ENCODE peak calls at places on chromosomes 12 and 14, in six cellular contexts. One of them, this sample, is unnamed.

GRCh38 chr14:102902523-102903247 is 19.8 kb upstream of the AMN start:
- DNase-seq in foreskin fibroblast: no peak
- DNase-seq in AG04450: no peak
- DNase-seq in psoas muscle: no peak
- DNase-seq in fibroblast of lung: no peak
- DNase-seq in AG10803: no peak
- DNase-seq in this sample: no peak

GRCh38 chr14:38866461-38866860 is 236.6 kb downstream of the SEC23A start:
- DNase-seq in foreskin fibroblast: no peak
- DNase-seq in fibroblast of lung: no peak
- DNase-seq in AG10803: no peak
- DNase-seq in AG04450: no peak
- DNase-seq in psoas muscle: no peak
- DNase-seq in this sample: no peak

GRCh38 chr12:131671871-131672270 is 39.0 kb upstream of the SFSWAP start:
- DNase-seq in fibroblast of lung: no peak
- DNase-seq in psoas muscle: no peak
- DNase-seq in AG10803: no peak
- DNase-seq in foreskin fibroblast: no peak
- DNase-seq in AG04450: no peak
- DNase-seq in this sample: no peak

GRCh38 chr14:74239848-74240793 is 872 bp downstream of the VSX2 start:
- DNase-seq in foreskin fibroblast: peak; percentile 33
- DNase-seq in fibroblast of lung: no peak
- DNase-seq in AG04450: no peak
- DNase-seq in AG10803: no peak
- DNase-seq in psoas muscle: no peak
- DNase-seq in this sample: no peak

GRCh38 chr12:32444895-32445294 is 45.5 kb downstream of the FGD4 start:
- DNase-seq in AG04450: no peak
- DNase-seq in foreskin fibroblast: peak; percentile 88
- DNase-seq in psoas muscle: no peak
- DNase-seq in AG10803: peak; percentile 47
- DNase-seq in fibroblast of lung: peak; percentile 91
- DNase-seq in this sample: peak; percentile 70

GRCh38 chr12:21980544-21980943 is 39.3 kb upstream of the ABCC9 start:
- DNase-seq in AG10803: no peak
- DNase-seq in psoas muscle: no peak
- DNase-seq in AG04450: no peak
- DNase-seq in foreskin fibroblast: no peak
- DNase-seq in fibroblast of lung: no peak
- DNase-seq in this sample: no peak

GRCh38 chr12:30514666-30515065 is 181.0 kb downstream of the IPO8 start:
- DNase-seq in fibroblast of lung: no peak
- DNase-seq in foreskin fibroblast: no peak
- DNase-seq in AG10803: no peak
- DNase-seq in psoas muscle: no peak
- DNase-seq in AG04450: no peak
- DNase-seq in this sample: no peak

GRCh38 chr12:57240926-57241555 is 9.9 kb downstream of the STAC3 start:
- DNase-seq in AG04450: no peak
- DNase-seq in psoas muscle: peak; percentile 71
- DNase-seq in foreskin fibroblast: peak; percentile 61
- DNase-seq in fibroblast of lung: no peak
- DNase-seq in AG10803: no peak
- DNase-seq in this sample: no peak

GRCh38 chr12:12880537-12880936 is 10.8 kb upstream of the GPRC5A start:
- DNase-seq in AG10803: no peak
- DNase-seq in AG04450: no peak
- DNase-seq in fibroblast of lung: no peak
- DNase-seq in foreskin fibroblast: no peak
- DNase-seq in psoas muscle: no peak
- DNase-seq in this sample: no peak

GRCh38 chr12:14247166-14247565 is 118.3 kb upstream of the ATF7IP start:
- DNase-seq in psoas muscle: no peak
- DNase-seq in AG04450: no peak
- DNase-seq in fibroblast of lung: no peak
- DNase-seq in AG10803: no peak
- DNase-seq in foreskin fibroblast: no peak
- DNase-seq in this sample: no peak

GRCh38 chr12:4997939-4998338 is 45.7 kb upstream of the KCNA5 start:
- DNase-seq in fibroblast of lung: peak; percentile 94
- DNase-seq in psoas muscle: peak; percentile 85
- DNase-seq in foreskin fibroblast: peak; percentile 92
- DNase-seq in AG04450: peak; percentile 39
- DNase-seq in AG10803: peak; percentile 92
- DNase-seq in this sample: peak; percentile 22

GRCh38 chr14:31439554-31439953 is 17.8 kb downstream of the DTD2 start:
- DNase-seq in foreskin fibroblast: no peak
- DNase-seq in AG10803: peak; percentile 63
- DNase-seq in fibroblast of lung: peak; percentile 55
- DNase-seq in psoas muscle: no peak
- DNase-seq in AG04450: no peak
- DNase-seq in this sample: no peak

GRCh38 chr12:83821967-83822366 is 1090.6 kb downstream of the SLC6A15 start:
- DNase-seq in psoas muscle: no peak
- DNase-seq in AG04450: no peak
- DNase-seq in fibroblast of lung: no peak
- DNase-seq in foreskin fibroblast: no peak
- DNase-seq in AG10803: peak; percentile 22
- DNase-seq in this sample: no peak

GRCh38 chr14:61064210-61064609 is 83.2 kb downstream of the SLC38A6 start:
- DNase-seq in AG04450: no peak
- DNase-seq in foreskin fibroblast: no peak
- DNase-seq in psoas muscle: no peak
- DNase-seq in AG10803: no peak
- DNase-seq in fibroblast of lung: no peak
- DNase-seq in this sample: no peak

GRCh38 chr14:76863724-76864407 is 37.7 kb downstream of the LRRC74A start:
- DNase-seq in foreskin fibroblast: no peak
- DNase-seq in AG10803: no peak
- DNase-seq in fibroblast of lung: no peak
- DNase-seq in psoas muscle: peak; percentile 74
- DNase-seq in AG04450: no peak
- DNase-seq in this sample: no peak

GRCh38 chr12:108955225-108955835 is 65.5 kb downstream of the SVOP start:
- DNase-seq in foreskin fibroblast: no peak
- DNase-seq in AG04450: no peak
- DNase-seq in fibroblast of lung: peak; percentile 46
- DNase-seq in AG10803: peak; percentile 31
- DNase-seq in psoas muscle: peak; percentile 53
- DNase-seq in this sample: no peak

GRCh38 chr14:64879635-64880381 is at the start of gene SPTB:
- DNase-seq in fibroblast of lung: no peak
- DNase-seq in foreskin fibroblast: peak; percentile 11
- DNase-seq in AG10803: no peak
- DNase-seq in AG04450: no peak
- DNase-seq in psoas muscle: peak; percentile 89
- DNase-seq in this sample: no peak

GRCh38 chr12:1812650-1813302 is 7.6 kb upstream of the LRTM2 start:
- DNase-seq in AG10803: peak; percentile 28
- DNase-seq in psoas muscle: peak; percentile 56
- DNase-seq in AG04450: no peak
- DNase-seq in fibroblast of lung: peak; percentile 45
- DNase-seq in foreskin fibroblast: peak; percentile 38
- DNase-seq in this sample: no peak

GRCh38 chr12:52604859-52605258 is 3.6 kb upstream of the KRT72 start:
- DNase-seq in foreskin fibroblast: no peak
- DNase-seq in AG10803: no peak
- DNase-seq in psoas muscle: no peak
- DNase-seq in AG04450: no peak
- DNase-seq in fibroblast of lung: no peak
- DNase-seq in this sample: no peak

GRCh38 chr14:100900837-100901390 is 2.6 kb downstream of the RTL1 start:
- DNase-seq in AG04450: no peak
- DNase-seq in AG10803: no peak
- DNase-seq in foreskin fibroblast: no peak
- DNase-seq in psoas muscle: no peak
- DNase-seq in fibroblast of lung: peak; percentile 18
- DNase-seq in this sample: no peak
- H3K4me3 ChIP-seq in AG04450: no peak overlapping the region
- H3K4me3 ChIP-seq in AG10803: no peak overlapping the region
- H3K4me3 ChIP-seq in foreskin fibroblast: no peak overlapping the region
- H3K4me3 ChIP-seq in psoas muscle: no peak overlapping the region
- H3K4me3 ChIP-seq in fibroblast of lung: no peak overlapping the region
- H3K4me3 ChIP-seq in this sample: no peak overlapping the region

GRCh38 chr12:104656383-104656782 is 199.6 kb downstream of the CHST11 start:
- DNase-seq in psoas muscle: no peak
- DNase-seq in AG10803: no peak
- DNase-seq in foreskin fibroblast: no peak
- DNase-seq in fibroblast of lung: no peak
- DNase-seq in AG04450: no peak
- DNase-seq in this sample: no peak

GRCh38 chr12:104652910-104653309 is 196.2 kb downstream of the CHST11 start:
- DNase-seq in fibroblast of lung: no peak
- DNase-seq in AG04450: no peak
- DNase-seq in foreskin fibroblast: no peak
- DNase-seq in AG10803: no peak
- DNase-seq in psoas muscle: no peak
- DNase-seq in this sample: no peak

GRCh38 chr12:104651812-104652211 is 195.1 kb downstream of the CHST11 start:
- DNase-seq in fibroblast of lung: no peak
- DNase-seq in AG04450: no peak
- DNase-seq in psoas muscle: no peak
- DNase-seq in AG10803: no peak
- DNase-seq in foreskin fibroblast: no peak
- DNase-seq in this sample: no peak

GRCh38 chr12:104655059-104655609 is 198.4 kb downstream of the CHST11 start:
- DNase-seq in fibroblast of lung: no peak
- DNase-seq in foreskin fibroblast: no peak
- DNase-seq in AG04450: no peak
- DNase-seq in AG10803: no peak
- DNase-seq in psoas muscle: no peak
- DNase-seq in this sample: no peak

GRCh38 chr12:104653730-104654328 is 197.1 kb downstream of the CHST11 start:
- DNase-seq in fibroblast of lung: no peak
- DNase-seq in psoas muscle: no peak
- DNase-seq in AG10803: no peak
- DNase-seq in foreskin fibroblast: no peak
- DNase-seq in AG04450: no peak
- DNase-seq in this sample: no peak
- TF ChIP-seq CTCF in fibroblast of lung: no peak
- TF ChIP-seq CTCF in psoas muscle: peak; percentile 17
- TF ChIP-seq CTCF in AG10803: peak; percentile 14
- TF ChIP-seq CTCF in foreskin fibroblast: no peak
- TF ChIP-seq CTCF in AG04450: peak; percentile 40
- TF ChIP-seq CTCF in this sample: peak; percentile 40

GRCh38 chr12:55704824-55705780 is 2.6 kb downstream of the ITGA7 start:
- DNase-seq in AG04450: no peak
- DNase-seq in psoas muscle: peak; percentile 80
- DNase-seq in foreskin fibroblast: no peak
- DNase-seq in AG10803: no peak
- DNase-seq in fibroblast of lung: no peak
- DNase-seq in this sample: no peak

GRCh38 chr12:55702861-55703260 is 4.8 kb downstream of the ITGA7 start:
- DNase-seq in fibroblast of lung: no peak
- DNase-seq in AG04450: no peak
- DNase-seq in foreskin fibroblast: no peak
- DNase-seq in AG10803: no peak
- DNase-seq in psoas muscle: peak; percentile 59
- DNase-seq in this sample: no peak

GRCh38 chr12:55705802-55706402 is 1.8 kb downstream of the ITGA7 start:
- DNase-seq in AG10803: no peak
- DNase-seq in fibroblast of lung: no peak
- DNase-seq in foreskin fibroblast: no peak
- DNase-seq in psoas muscle: peak; percentile 87
- DNase-seq in AG04450: no peak
- DNase-seq in this sample: no peak

GRCh38 chr12:55703976-55704761 is 3.5 kb downstream of the ITGA7 start:
- DNase-seq in foreskin fibroblast: no peak
- DNase-seq in psoas muscle: peak; percentile 93
- DNase-seq in fibroblast of lung: peak; percentile 59
- DNase-seq in AG10803: no peak
- DNase-seq in AG04450: no peak
- DNase-seq in this sample: no peak

DNA sequence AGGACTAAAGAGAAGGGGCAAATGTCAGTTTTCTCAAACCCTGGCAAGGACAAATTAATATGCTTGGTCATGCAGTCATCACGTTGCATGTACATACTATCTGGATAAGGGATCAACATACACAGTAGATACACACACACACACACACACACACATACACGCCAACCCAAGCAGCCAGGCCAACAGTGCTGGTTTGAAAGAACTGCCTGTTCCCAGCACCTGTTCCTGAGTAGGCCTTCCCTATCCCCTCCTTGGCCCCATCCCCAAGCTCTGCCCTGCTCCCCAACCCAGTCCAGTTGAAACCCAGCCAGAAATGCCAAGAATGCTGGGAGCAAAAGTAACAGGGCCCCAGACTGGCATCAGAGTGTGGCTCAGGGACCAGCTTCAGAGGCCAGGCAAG is 4.4 kb downstream of the ITGA7 start:
- DNase-seq in psoas muscle: peak; percentile 92
- DNase-seq in AG04450: no peak
- DNase-seq in AG10803: no peak
- DNase-seq in foreskin fibroblast: no peak
- DNase-seq in fibroblast of lung: no peak
- DNase-seq in this sample: no peak
- H3K4me3 ChIP-seq in psoas muscle: peak overlapping the region; percentile 85
- H3K4me3 ChIP-seq in AG04450: no peak overlapping the region
- H3K4me3 ChIP-seq in AG10803: no peak overlapping the region
- H3K4me3 ChIP-seq in foreskin fibroblast: no peak overlapping the region
- H3K4me3 ChIP-seq in fibroblast of lung: no peak overlapping the region
- H3K4me3 ChIP-seq in this sample: no peak overlapping the region

GRCh38 chr12:47615711-47616110 is 90.1 kb downstream of the RPAP3 start:
- DNase-seq in foreskin fibroblast: no peak
- DNase-seq in psoas muscle: no peak
- DNase-seq in fibroblast of lung: no peak
- DNase-seq in AG10803: no peak
- DNase-seq in AG04450: no peak
- DNase-seq in this sample: no peak
- TF ChIP-seq CTCF in foreskin fibroblast: no peak
- TF ChIP-seq CTCF in psoas muscle: no peak
- TF ChIP-seq CTCF in fibroblast of lung: no peak
- TF ChIP-seq CTCF in AG10803: no peak
- TF ChIP-seq CTCF in AG04450: no peak
- TF ChIP-seq CTCF in this sample: no peak

GRCh38 chr12:63846249-63846967 is 1.9 kb downstream of the SRGAP1 start:
- DNase-seq in fibroblast of lung: no peak
- DNase-seq in foreskin fibroblast: peak; percentile 32
- DNase-seq in psoas muscle: no peak
- DNase-seq in AG10803: peak; percentile 34
- DNase-seq in AG04450: no peak
- DNase-seq in this sample: no peak
- H3K4me3 ChIP-seq in fibroblast of lung: peak overlapping the region; percentile 91
- H3K4me3 ChIP-seq in foreskin fibroblast: peak overlapping the region; percentile 99
- H3K4me3 ChIP-seq in psoas muscle: no peak overlapping the region
- H3K4me3 ChIP-seq in AG10803: peak overlapping the region; percentile 94
- H3K4me3 ChIP-seq in AG04450: peak overlapping the region; percentile 97
- H3K4me3 ChIP-seq in this sample: peak overlapping the region; percentile 97

GRCh38 chr14:105490572-105491365 is at the start of gene TEDC1:
- DNase-seq in psoas muscle: peak; percentile 100
- DNase-seq in AG04450: peak; percentile 100
- DNase-seq in AG10803: peak; percentile 100
- DNase-seq in fibroblast of lung: peak; percentile 100
- DNase-seq in foreskin fibroblast: peak; percentile 100
- DNase-seq in this sample: peak; percentile 99
- TF ChIP-seq CTCF in psoas muscle: peak; percentile 86
- TF ChIP-seq CTCF in AG04450: peak; percentile 57
- TF ChIP-seq CTCF in AG10803: peak; percentile 51
- TF ChIP-seq CTCF in fibroblast of lung: peak; percentile 44
- TF ChIP-seq CTCF in foreskin fibroblast: peak; percentile 58
- TF ChIP-seq CTCF in this sample: peak; percentile 65

This sample was measured in HFF-Myc.